ENCODE peak calls at places on chromosomes 4 and X, in six cellular contexts. W, Z, Y, D, F and M are unnamed samples.

GRCh38 chr4:151690164-151690856 is 70.5 kb downstream of the GATB start:
- DNase-seq in W (no peak), Z (no peak), Y (no peak), D (no peak), F (peak), M (no peak)

GRCh38 chr4:187732524-187732923 is 263.0 kb upstream of the ZFP42 start:
- DNase-seq in W (no peak), Z (peak), Y (no peak), D (no peak), F (no peak), M (no peak)

GRCh38 chrX:50700921-50701320 is 113.1 kb downstream of the SHROOM4 start:
- DNase-seq in W (no peak), Z (no peak), Y (no peak), D (no peak), F (no peak), M (no peak)

GRCh38 chrX:151985955-151986354 is 11.5 kb upstream of the GABRE start:
- DNase-seq in W (no peak), Z (peak), Y (no peak), D (no peak), F (no peak), M (no peak)

GRCh38 chr4:148961526-148961925 is 519.3 kb upstream of the NR3C2 start:
- DNase-seq in W (no peak), Z (no peak), Y (no peak), D (no peak), F (no peak), M (no peak)

GRCh38 chr4:124199755-124200154 is 512.8 kb downstream of the ANKRD50 start:
- DNase-seq in W (no peak), Z (peak), Y (no peak), D (no peak), F (no peak), M (no peak)

GRCh38 chrX:108299101-108299591 is 139.1 kb downstream of the COL4A6 start:
- DNase-seq in W (no peak), Z (peak), Y (no peak), D (no peak), F (no peak), M (no peak)

GRCh38 chr4:99024481-99025275 is 29.2 kb downstream of the METAP1 start:
- DNase-seq in W (no peak), Z (no peak), Y (no peak), D (no peak), F (no peak), M (no peak)

GRCh38 chr4:110671679-110672078 is 48.8 kb upstream of the PITX2 start:
- DNase-seq in W (no peak), Z (no peak), Y (no peak), D (no peak), F (no peak), M (no peak)

GRCh38 chr4:127732623-127733199 is 2.5 kb downstream of the SLC25A31 start:
- DNase-seq in W (peak), Z (peak), Y (no peak), D (no peak), F (no peak), M (no peak)

GRCh38 chr4:147984065-147984777 is 252.3 kb downstream of the ARHGAP10 start:
- DNase-seq in W (peak), Z (peak), Y (no peak), D (no peak), F (no peak), M (no peak)

GRCh38 chr4:687048-687974 is 1.6 kb downstream of the SLC49A3 start:
- DNase-seq in W (no peak), Z (peak), Y (no peak), D (no peak), F (peak), M (no peak)

GRCh38 chr4:9812530-9813340 is 31.3 kb downstream of the DRD5 start:
- DNase-seq in W (peak), Z (no peak), Y (no peak), D (no peak), F (no peak), M (no peak)

GRCh38 chr4:186792994-186793393 is 69.3 kb upstream of the FAT1 start:
- DNase-seq in W (peak), Z (no peak), Y (no peak), D (no peak), F (no peak), M (no peak)

GRCh38 chrX:41412261-41413167 is 34.6 kb upstream of the NYX start:
- DNase-seq in W (no peak), Z (peak), Y (no peak), D (no peak), F (peak), M (no peak)

GRCh38 chr4:67320645-67321044 is 224.7 kb downstream of the CENPC start:
- DNase-seq in W (no peak), Z (peak), Y (no peak), D (no peak), F (no peak), M (no peak)

GRCh38 chrX:96761566-96761965 is 76.9 kb downstream of the DIAPH2 start:
- DNase-seq in W (no peak), Z (no peak), Y (no peak), D (no peak), F (no peak), M (no peak)

GRCh38 chr4:1802151-1802715 is 9.1 kb downstream of the FGFR3 start:
- DNase-seq in W (no peak), Z (no peak), Y (no peak), D (no peak), F (no peak), M (no peak)

GRCh38 chr4:172998527-172999469 is 169.8 kb upstream of the GALNT7 start:
- DNase-seq in W (no peak), Z (peak), Y (no peak), D (no peak), F (no peak), M (no peak)

GRCh38 chr4:51880016-51880915 is 37.3 kb downstream of the DCUN1D4 start:
- DNase-seq in W (no peak), Z (no peak), Y (no peak), D (no peak), F (no peak), M (no peak)

GRCh38 chr4:146110847-146111485 is 64.6 kb upstream of the LSM6 start:
- DNase-seq in W (no peak), Z (no peak), Y (no peak), D (no peak), F (no peak), M (no peak)

GRCh38 chr4:158170691-158171455 is 2.0 kb downstream of the GASK1B start:
- DNase-seq in W (no peak), Z (peak), Y (no peak), D (no peak), F (no peak), M (peak)

DNA sequence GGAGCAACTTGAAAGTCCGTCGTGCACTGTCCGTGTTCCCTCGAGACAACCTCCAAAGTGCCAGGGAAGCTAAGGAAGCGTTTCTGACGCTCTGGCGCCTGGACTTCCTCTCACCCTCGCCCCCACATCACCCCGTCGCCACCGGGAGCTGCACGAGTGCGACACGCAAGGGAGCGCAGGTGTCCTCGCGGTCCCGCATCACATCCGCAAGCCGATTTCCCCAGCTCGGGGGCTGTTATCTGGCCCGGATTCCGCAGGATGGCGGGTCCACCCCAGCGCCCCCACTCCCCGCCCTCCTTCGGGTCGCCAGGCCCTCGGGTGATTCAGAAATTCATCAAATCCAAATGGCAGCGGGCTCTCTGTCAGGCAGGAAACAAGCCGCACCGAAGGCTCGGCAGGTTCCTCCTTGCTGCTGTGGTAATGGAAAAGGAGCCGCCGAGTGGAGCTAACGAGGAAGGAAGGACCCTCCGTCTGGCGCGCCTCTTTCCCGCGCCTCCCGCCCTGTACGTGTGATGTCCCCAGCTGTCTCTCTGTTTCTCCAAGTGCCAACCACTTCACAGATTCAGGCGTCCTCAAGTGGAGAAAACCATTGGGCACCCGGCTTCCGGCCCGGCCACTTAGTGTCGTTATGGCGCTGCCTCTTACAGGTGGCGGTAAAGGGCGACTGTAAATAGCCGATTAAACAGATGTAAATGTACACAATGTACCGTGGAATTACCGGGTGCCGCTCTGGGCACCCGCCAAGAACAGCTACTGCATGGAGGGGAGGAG is 901 bp upstream of the SETD7 start:
- DNase-seq in W (peak), Z (peak), Y (peak), D (peak), F (peak), M (no peak)
- TF ChIP-seq CTCF in W (peak), Z (no peak), Y (no peak), D (no peak), F (no peak), M (peak)

GRCh38 chr4:122602277-122603142 is 18.4 kb downstream of the IL21 start:
- DNase-seq in W (peak), Z (peak), Y (no peak), D (no peak), F (no peak), M (no peak)
- TF ChIP-seq CTCF in W (peak), Z (peak), Y (no peak), D (peak), F (peak), M (peak)

GRCh38 chr4:25723409-25723808 is 67.8 kb downstream of the SLC34A2 start:
- DNase-seq in W (no peak), Z (no peak), Y (no peak), D (no peak), F (peak), M (no peak)
- TF ChIP-seq CTCF in W (no peak), Z (no peak), Y (no peak), D (no peak), F (no peak), M (no peak)

GRCh38 chr4:169619518-169619957 is 840 bp upstream of the CLCN3 start:
- DNase-seq in W (peak), Z (peak), Y (peak), D (no peak), F (peak), M (no peak)

GRCh38 chr4:169621754-169622481 is 1.5 kb downstream of the CLCN3 start:
- DNase-seq in W (peak), Z (peak), Y (no peak), D (no peak), F (no peak), M (no peak)

GRCh38 chr4:169620846-169621228 is 459 bp downstream of the CLCN3 start:
- DNase-seq in W (peak), Z (peak), Y (no peak), D (no peak), F (no peak), M (no peak)

GRCh38 chr4:169618986-169619385 is 1.4 kb upstream of the CLCN3 start:
- DNase-seq in W (no peak), Z (no peak), Y (no peak), D (no peak), F (no peak), M (no peak)

GRCh38 chr4:169619958-169620845 is at the start of gene CLCN3:
- DNase-seq in W (peak), Z (peak), Y (peak), D (peak), F (peak), M (peak)
- TF ChIP-seq CTCF in W (no peak), Z (no peak), Y (no peak), D (no peak), F (no peak), M (no peak)